ENCODE peak calls at places on chromosomes 7 and 10, in five cellular contexts. G is endothelial cell of umbilical vein, L is transverse colon, T is lower leg skin, D is H54. K is an unnamed sample.

GRCh38 chr7:42167206-42167913 is 69.6 kb downstream of the GLI3 start:
- DNase-seq in G (no peak), L (no peak), T (no peak), D (no peak), K (peak)

GRCh38 chr10:17348111-17349008 is 106.0 kb downstream of the ST8SIA6 start:
- DNase-seq in L (peak), D (peak), T (peak), G (peak), K (peak)

GRCh38 chr7:128091106-128091505 is 59.9 kb upstream of the LRRC4 start:
- DNase-seq in G (no peak), L (no peak), T (no peak), D (no peak), K (peak)

GRCh38 chr10:86269332-86269731 is 97.3 kb downstream of the GRID1 start:
- DNase-seq in T (peak), G (no peak), D (no peak), L (no peak), K (no peak)

GRCh38 chr7:17965600-17965999 is 25.3 kb upstream of the SNX13 start:
- DNase-seq in L (no peak), D (no peak), G (peak), T (no peak), K (peak)

GRCh38 chr10:5956146-5956914 is 21.0 kb downstream of the IL15RA start:
- DNase-seq in D (no peak), L (no peak), T (no peak), G (no peak), K (no peak)

GRCh38 chr10:122640921-122641320 is 58.7 kb downstream of the C10orf120 start:
- DNase-seq in L (no peak), G (no peak), T (peak), D (no peak), K (no peak)

GRCh38 chr7:322111-322671 is 32.2 kb downstream of the FOXL3 start:
- DNase-seq in L (peak), G (peak), T (no peak), D (peak), K (peak)

GRCh38 chr7:46099091-46099490 is 178.0 kb upstream of the IGFBP3 start:
- DNase-seq in D (no peak), G (no peak), L (no peak), T (no peak), K (peak)

GRCh38 chr10:86288695-86289576 is 77.7 kb downstream of the GRID1 start:
- DNase-seq in L (no peak), T (peak), G (no peak), D (no peak), K (no peak)

GRCh38 chr7:158829342-158830210 is at the start of gene ESYT2:
- DNase-seq in G (peak), D (peak), T (peak), L (peak), K (peak)
- TF ChIP-seq POLR2A in G (peak), D (peak), T (peak), L (peak), K (peak)

GRCh38 chr10:48455055-48455391 is 148.5 kb downstream of the MAPK8 start:
- DNase-seq in L (no peak), D (no peak), G (no peak), T (no peak), K (no peak)

GRCh38 chr10:48455392-48456151 is 149.1 kb downstream of the MAPK8 start:
- DNase-seq in L (no peak), G (no peak), D (no peak), T (peak), K (no peak)

GRCh38 chr10:48456808-48457761 is 147.8 kb downstream of the ARHGAP22 start:
- DNase-seq in L (no peak), T (peak), G (no peak), D (no peak), K (no peak)

GRCh38 chr10:48457949-48458661 is 146.8 kb downstream of the ARHGAP22 start:
- DNase-seq in T (peak), G (no peak), L (no peak), D (no peak), K (no peak)

DNA sequence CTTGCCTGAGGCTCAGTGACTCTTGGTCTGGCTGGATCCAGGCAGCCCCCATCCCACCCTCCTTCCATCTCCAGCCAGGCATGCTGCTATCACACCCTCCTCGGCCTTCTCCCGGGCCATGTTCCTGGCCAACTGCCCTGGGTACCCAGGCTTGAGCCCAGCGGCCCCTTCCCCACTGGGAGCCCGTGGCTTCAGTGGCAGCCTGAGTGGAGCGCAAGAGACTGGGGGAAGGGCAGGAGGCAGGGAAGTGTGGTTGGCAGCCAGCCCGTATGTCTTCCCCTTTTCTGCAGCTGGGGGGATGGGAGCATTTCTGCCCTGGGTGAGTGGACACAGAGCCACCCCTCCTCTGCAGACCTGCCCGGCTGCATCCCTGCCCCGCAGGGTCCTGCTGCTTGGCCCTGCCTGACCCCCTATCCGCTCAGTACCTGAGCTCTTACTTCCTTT is 148.5 kb downstream of the ARHGAP22 start:
- DNase-seq in D (no peak), T (peak), G (peak), L (peak), K (no peak)
- TF ChIP-seq POLR2A in D (no peak), T (no peak), G (no peak), L (no peak), K (no peak)

GRCh38 chr7:155298834-155299538 is 1.3 kb downstream of the INSIG1 start:
- DNase-seq in L (peak), G (peak), D (peak), T (peak), K (peak)
- TF ChIP-seq POLR2A in L (peak), G (peak), D (peak), T (no peak), K (peak)

DNA sequence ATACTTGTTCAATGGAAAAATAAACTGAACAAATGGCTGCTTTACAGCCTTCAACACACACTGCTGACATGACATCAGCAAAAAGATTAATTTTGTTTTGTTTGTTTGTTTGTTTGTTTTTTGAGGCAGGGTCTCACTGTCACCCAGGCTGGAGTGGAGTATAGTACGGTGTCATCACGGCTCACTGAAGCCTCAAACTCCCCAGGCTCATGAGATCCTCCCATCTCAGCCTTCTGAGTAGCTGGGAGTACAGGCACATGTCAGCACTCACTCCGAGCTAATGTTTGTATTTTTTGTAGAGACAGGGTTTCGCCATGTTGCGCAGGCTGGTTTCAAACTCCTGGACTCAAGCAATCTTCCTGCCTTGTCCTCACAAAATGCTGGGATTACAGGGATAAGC is 10.9 kb downstream of the TARP start:
- DNase-seq in D (no peak), L (no peak), T (no peak), G (no peak), K (no peak)
- TF ChIP-seq POLR2A in D (no peak), L (no peak), T (no peak), G (no peak), K (no peak)

GRCh38 chr10:104336829-104337526 is 1.3 kb downstream of the ITPRIP start:
- DNase-seq in G (peak), D (no peak), T (no peak), L (no peak), K (peak)
- TF ChIP-seq POLR2A in G (no peak), D (no peak), T (no peak), L (no peak), K (peak)

GRCh38 chr10:50388181-50388580 is 136.9 kb upstream of the ASAH2 start:
- DNase-seq in L (no peak), G (no peak), D (no peak), T (no peak), K (no peak)

GRCh38 chr10:50384839-50385238 is 133.5 kb upstream of the ASAH2 start:
- DNase-seq in T (no peak), G (no peak), D (no peak), L (no peak), K (no peak)

GRCh38 chr10:50387736-50388081 is 136.4 kb upstream of the ASAH2 start:
- DNase-seq in T (no peak), L (no peak), D (no peak), G (no peak), K (no peak)

GRCh38 chr10:50385610-50386009 is 134.3 kb upstream of the ASAH2 start:
- DNase-seq in L (no peak), D (no peak), T (no peak), G (no peak), K (no peak)

GRCh38 chr10:50386992-50387735 is 135.8 kb upstream of the ASAH2 start:
- DNase-seq in T (no peak), L (no peak), G (no peak), D (no peak), K (no peak)
- TF ChIP-seq POLR2A in T (no peak), L (no peak), G (no peak), D (no peak), K (no peak)

GRCh38 chr10:29326299-29326698 is 37.4 kb downstream of the LYZL1 start:
- DNase-seq in G (no peak), L (no peak), D (no peak), T (no peak), K (no peak)

GRCh38 chr10:29323387-29323786 is 34.5 kb downstream of the LYZL1 start:
- DNase-seq in G (no peak), D (no peak), L (no peak), T (no peak), K (no peak)

GRCh38 chr10:29321656-29322055 is 32.8 kb downstream of the LYZL1 start:
- DNase-seq in G (no peak), D (no peak), T (no peak), L (no peak), K (no peak)

GRCh38 chr10:29322918-29323317 is 34.0 kb downstream of the LYZL1 start:
- DNase-seq in L (no peak), T (no peak), D (no peak), G (no peak), K (no peak)

GRCh38 chr10:29324220-29324831 is 35.5 kb downstream of the LYZL1 start:
- DNase-seq in D (no peak), L (no peak), G (no peak), T (no peak), K (peak)
- TF ChIP-seq POLR2A in D (no peak), L (no peak), G (no peak), T (no peak), K (no peak)

K was measured in IMR-90.